ENCODE peak calls at places on chromosomes 1 and 21, in seven cellular contexts. One of them, this sample, is unnamed.

GRCh38 chr1:163379801-163380200 is 58.0 kb downstream of the NUF2 start:
- DNase-seq in activated T-cell treated with anti-CD3 and anti-CD28 coated beads for 1 hour: no peak
- DNase-seq in omental fat pad: no peak
- DNase-seq in iris pigment epithelial cell: no peak
- DNase-seq in stimulated activated CD8-positive, alpha-beta memory T cell treated with anti-CD3 and anti-CD28 coated beads, Interleukin-4, amount 100 ng/mL, for 4 hours: no peak
- DNase-seq in MCF 10A: no peak
- DNase-seq in OCI-LY7: no peak
- DNase-seq in this sample: no peak

GRCh38 chr1:117595993-117596720 is 9.7 kb upstream of the TENT5C start:
- DNase-seq in activated T-cell treated with anti-CD3 and anti-CD28 coated beads for 1 hour: no peak
- DNase-seq in omental fat pad: no peak
- DNase-seq in OCI-LY7: peak
- DNase-seq in stimulated activated CD8-positive, alpha-beta memory T cell treated with anti-CD3 and anti-CD28 coated beads, Interleukin-4, amount 100 ng/mL, for 4 hours: no peak
- DNase-seq in iris pigment epithelial cell: no peak
- DNase-seq in MCF 10A: no peak
- DNase-seq in this sample: no peak

GRCh38 chr1:32831878-32832277 is 14.4 kb downstream of the S100PBP start:
- DNase-seq in iris pigment epithelial cell: no peak
- DNase-seq in stimulated activated CD8-positive, alpha-beta memory T cell treated with anti-CD3 and anti-CD28 coated beads, Interleukin-4, amount 100 ng/mL, for 4 hours: no peak
- DNase-seq in MCF 10A: no peak
- DNase-seq in OCI-LY7: no peak
- DNase-seq in omental fat pad: no peak
- DNase-seq in activated T-cell treated with anti-CD3 and anti-CD28 coated beads for 1 hour: no peak
- DNase-seq in this sample: no peak

GRCh38 chr21:39972471-39972870 is 105.2 kb downstream of the PCP4 start:
- DNase-seq in iris pigment epithelial cell: no peak
- DNase-seq in activated T-cell treated with anti-CD3 and anti-CD28 coated beads for 1 hour: no peak
- DNase-seq in OCI-LY7: no peak
- DNase-seq in MCF 10A: no peak
- DNase-seq in stimulated activated CD8-positive, alpha-beta memory T cell treated with anti-CD3 and anti-CD28 coated beads, Interleukin-4, amount 100 ng/mL, for 4 hours: no peak
- DNase-seq in omental fat pad: no peak
- DNase-seq in this sample: no peak

GRCh38 chr1:47331875-47332274 is 1.7 kb upstream of the CMPK1 start:
- DNase-seq in OCI-LY7: no peak
- DNase-seq in stimulated activated CD8-positive, alpha-beta memory T cell treated with anti-CD3 and anti-CD28 coated beads, Interleukin-4, amount 100 ng/mL, for 4 hours: no peak
- DNase-seq in activated T-cell treated with anti-CD3 and anti-CD28 coated beads for 1 hour: no peak
- DNase-seq in iris pigment epithelial cell: no peak
- DNase-seq in MCF 10A: no peak
- DNase-seq in omental fat pad: no peak
- DNase-seq in this sample: no peak

GRCh38 chr1:53147171-53147570 is 4.7 kb upstream of the SLC1A7 start:
- DNase-seq in stimulated activated CD8-positive, alpha-beta memory T cell treated with anti-CD3 and anti-CD28 coated beads, Interleukin-4, amount 100 ng/mL, for 4 hours: no peak
- DNase-seq in activated T-cell treated with anti-CD3 and anti-CD28 coated beads for 1 hour: no peak
- DNase-seq in omental fat pad: no peak
- DNase-seq in OCI-LY7: peak
- DNase-seq in iris pigment epithelial cell: no peak
- DNase-seq in MCF 10A: no peak
- DNase-seq in this sample: no peak

GRCh38 chr1:156676450-156676819 is 772 bp downstream of the NES start:
- DNase-seq in iris pigment epithelial cell: peak
- DNase-seq in stimulated activated CD8-positive, alpha-beta memory T cell treated with anti-CD3 and anti-CD28 coated beads, Interleukin-4, amount 100 ng/mL, for 4 hours: no peak
- DNase-seq in activated T-cell treated with anti-CD3 and anti-CD28 coated beads for 1 hour: no peak
- DNase-seq in MCF 10A: no peak
- DNase-seq in omental fat pad: no peak
- DNase-seq in OCI-LY7: no peak
- DNase-seq in this sample: no peak

GRCh38 chr1:113905435-113905861 is 322 bp downstream of the DCLRE1B start:
- DNase-seq in OCI-LY7: peak
- DNase-seq in MCF 10A: peak
- DNase-seq in iris pigment epithelial cell: no peak
- DNase-seq in activated T-cell treated with anti-CD3 and anti-CD28 coated beads for 1 hour: no peak
- DNase-seq in omental fat pad: no peak
- DNase-seq in stimulated activated CD8-positive, alpha-beta memory T cell treated with anti-CD3 and anti-CD28 coated beads, Interleukin-4, amount 100 ng/mL, for 4 hours: no peak
- DNase-seq in this sample: no peak

GRCh38 chr1:75712306-75712705 is 12.2 kb upstream of the ACADM start:
- DNase-seq in omental fat pad: no peak
- DNase-seq in iris pigment epithelial cell: peak
- DNase-seq in OCI-LY7: no peak
- DNase-seq in activated T-cell treated with anti-CD3 and anti-CD28 coated beads for 1 hour: no peak
- DNase-seq in stimulated activated CD8-positive, alpha-beta memory T cell treated with anti-CD3 and anti-CD28 coated beads, Interleukin-4, amount 100 ng/mL, for 4 hours: no peak
- DNase-seq in MCF 10A: no peak
- DNase-seq in this sample: no peak

GRCh38 chr1:159826436-159827101 is at the start of gene SLAMF8:
- DNase-seq in iris pigment epithelial cell: peak
- DNase-seq in MCF 10A: no peak
- DNase-seq in activated T-cell treated with anti-CD3 and anti-CD28 coated beads for 1 hour: peak
- DNase-seq in omental fat pad: no peak
- DNase-seq in OCI-LY7: no peak
- DNase-seq in stimulated activated CD8-positive, alpha-beta memory T cell treated with anti-CD3 and anti-CD28 coated beads, Interleukin-4, amount 100 ng/mL, for 4 hours: peak
- DNase-seq in this sample: peak

GRCh38 chr1:51792864-51793263 is 85.7 kb downstream of the NRDC start:
- DNase-seq in OCI-LY7: no peak
- DNase-seq in iris pigment epithelial cell: peak
- DNase-seq in activated T-cell treated with anti-CD3 and anti-CD28 coated beads for 1 hour: no peak
- DNase-seq in stimulated activated CD8-positive, alpha-beta memory T cell treated with anti-CD3 and anti-CD28 coated beads, Interleukin-4, amount 100 ng/mL, for 4 hours: no peak
- DNase-seq in omental fat pad: no peak
- DNase-seq in MCF 10A: no peak
- DNase-seq in this sample: no peak

GRCh38 chr1:221435510-221435909 is 306.4 kb downstream of the DUSP10 start:
- DNase-seq in stimulated activated CD8-positive, alpha-beta memory T cell treated with anti-CD3 and anti-CD28 coated beads, Interleukin-4, amount 100 ng/mL, for 4 hours: no peak
- DNase-seq in iris pigment epithelial cell: peak
- DNase-seq in omental fat pad: no peak
- DNase-seq in MCF 10A: peak
- DNase-seq in OCI-LY7: peak
- DNase-seq in activated T-cell treated with anti-CD3 and anti-CD28 coated beads for 1 hour: no peak
- DNase-seq in this sample: no peak

GRCh38 chr1:102724741-102725140 is 383.6 kb downstream of the COL11A1 start:
- DNase-seq in iris pigment epithelial cell: no peak
- DNase-seq in stimulated activated CD8-positive, alpha-beta memory T cell treated with anti-CD3 and anti-CD28 coated beads, Interleukin-4, amount 100 ng/mL, for 4 hours: no peak
- DNase-seq in MCF 10A: no peak
- DNase-seq in OCI-LY7: no peak
- DNase-seq in activated T-cell treated with anti-CD3 and anti-CD28 coated beads for 1 hour: no peak
- DNase-seq in omental fat pad: no peak
- DNase-seq in this sample: no peak

GRCh38 chr1:167671727-167672511 is 41.9 kb downstream of the RCSD1 start:
- DNase-seq in omental fat pad: no peak
- DNase-seq in MCF 10A: peak
- DNase-seq in activated T-cell treated with anti-CD3 and anti-CD28 coated beads for 1 hour: no peak
- DNase-seq in iris pigment epithelial cell: peak
- DNase-seq in stimulated activated CD8-positive, alpha-beta memory T cell treated with anti-CD3 and anti-CD28 coated beads, Interleukin-4, amount 100 ng/mL, for 4 hours: no peak
- DNase-seq in OCI-LY7: no peak
- DNase-seq in this sample: no peak

GRCh38 chr1:199073166-199073565 is 434.3 kb downstream of the PTPRC start:
- DNase-seq in stimulated activated CD8-positive, alpha-beta memory T cell treated with anti-CD3 and anti-CD28 coated beads, Interleukin-4, amount 100 ng/mL, for 4 hours: no peak
- DNase-seq in MCF 10A: no peak
- DNase-seq in iris pigment epithelial cell: no peak
- DNase-seq in activated T-cell treated with anti-CD3 and anti-CD28 coated beads for 1 hour: no peak
- DNase-seq in omental fat pad: no peak
- DNase-seq in OCI-LY7: no peak
- DNase-seq in this sample: no peak

GRCh38 chr1:24796524-24796923 is 51.3 kb downstream of the CLIC4 start:
- DNase-seq in omental fat pad: no peak
- DNase-seq in MCF 10A: no peak
- DNase-seq in OCI-LY7: no peak
- DNase-seq in stimulated activated CD8-positive, alpha-beta memory T cell treated with anti-CD3 and anti-CD28 coated beads, Interleukin-4, amount 100 ng/mL, for 4 hours: no peak
- DNase-seq in iris pigment epithelial cell: no peak
- DNase-seq in activated T-cell treated with anti-CD3 and anti-CD28 coated beads for 1 hour: no peak
- DNase-seq in this sample: no peak

GRCh38 chr1:221525749-221526148 is 216.1 kb downstream of the DUSP10 start:
- DNase-seq in activated T-cell treated with anti-CD3 and anti-CD28 coated beads for 1 hour: no peak
- DNase-seq in omental fat pad: no peak
- DNase-seq in MCF 10A: peak
- DNase-seq in iris pigment epithelial cell: no peak
- DNase-seq in stimulated activated CD8-positive, alpha-beta memory T cell treated with anti-CD3 and anti-CD28 coated beads, Interleukin-4, amount 100 ng/mL, for 4 hours: no peak
- DNase-seq in OCI-LY7: no peak
- DNase-seq in this sample: no peak

GRCh38 chr1:205670611-205671430 is 9.5 kb downstream of the SLC45A3 start:
- DNase-seq in OCI-LY7: no peak
- DNase-seq in MCF 10A: no peak
- DNase-seq in iris pigment epithelial cell: no peak
- DNase-seq in activated T-cell treated with anti-CD3 and anti-CD28 coated beads for 1 hour: no peak
- DNase-seq in stimulated activated CD8-positive, alpha-beta memory T cell treated with anti-CD3 and anti-CD28 coated beads, Interleukin-4, amount 100 ng/mL, for 4 hours: no peak
- DNase-seq in omental fat pad: no peak
- DNase-seq in this sample: no peak

GRCh38 chr1:198656500-198656932 is 17.7 kb downstream of the PTPRC start:
- DNase-seq in OCI-LY7: peak
- DNase-seq in activated T-cell treated with anti-CD3 and anti-CD28 coated beads for 1 hour: peak
- DNase-seq in MCF 10A: peak
- DNase-seq in omental fat pad: peak
- DNase-seq in iris pigment epithelial cell: peak
- DNase-seq in stimulated activated CD8-positive, alpha-beta memory T cell treated with anti-CD3 and anti-CD28 coated beads, Interleukin-4, amount 100 ng/mL, for 4 hours: peak
- DNase-seq in this sample: peak

This sample was measured in mucosa of descending colon.